ENCODE peak calls at places on chromosomes 11 and 22, in six cellular contexts. L, F, E, B, N and S are unnamed samples.

GRCh38 chr11:79441159-79441875 is 487 bp upstream of the TENM4 start:
- DNase-seq in L (peak), F (no peak), E (peak), B (no peak), N (peak), S (no peak)

GRCh38 chr11:131463609-131464008 is 93.2 kb downstream of the NTM start:
- DNase-seq in L (no peak), F (no peak), E (no peak), B (no peak), N (no peak), S (no peak)

GRCh38 chr11:44851496-44851895 is 99.2 kb downstream of the TP53I11 start:
- DNase-seq in L (no peak), F (no peak), E (no peak), B (no peak), N (no peak), S (no peak)

GRCh38 chr22:25113316-25113721 is 86.3 kb upstream of the CRYBB3 start:
- DNase-seq in L (no peak), F (peak), E (no peak), B (no peak), N (no peak), S (peak)

GRCh38 chr11:11261629-11262028 is 91.4 kb downstream of the CSNK2A3 start:
- DNase-seq in L (no peak), F (no peak), E (peak), B (no peak), N (no peak), S (no peak)

GRCh38 chr11:121892131-121892681 is 223.8 kb downstream of the BLID start:
- DNase-seq in L (peak), F (peak), E (peak), B (peak), N (no peak), S (peak)

GRCh38 chr11:63478896-63479295 is 12.1 kb downstream of the PLAAT5 start:
- DNase-seq in L (peak), F (peak), E (peak), B (peak), N (peak), S (peak)

GRCh38 chr22:19980766-19981165 is 35.9 kb downstream of the ARVCF start:
- DNase-seq in L (no peak), F (no peak), E (no peak), B (no peak), N (no peak), S (no peak)

GRCh38 chr11:103601230-103601846 is 435.1 kb upstream of the DDI1 start:
- DNase-seq in L (peak), F (peak), E (peak), B (peak), N (peak), S (peak)

GRCh38 chr11:112884012-112884767 is 77.0 kb upstream of the NCAM1 start:
- DNase-seq in L (no peak), F (no peak), E (no peak), B (no peak), N (no peak), S (no peak)

GRCh38 chr11:95341246-95341645 is 110.2 kb upstream of the SESN3 start:
- DNase-seq in L (no peak), F (peak), E (no peak), B (no peak), N (no peak), S (no peak)

GRCh38 chr11:15654397-15654915 is 539.7 kb downstream of the INSC start:
- DNase-seq in L (no peak), F (no peak), E (no peak), B (no peak), N (no peak), S (no peak)

GRCh38 chr22:42702675-42703074 is 18.0 kb downstream of the A4GALT start:
- DNase-seq in L (no peak), F (no peak), E (peak), B (no peak), N (no peak), S (no peak)

GRCh38 chr11:23903044-23903704 is 593.7 kb upstream of the LUZP2 start:
- DNase-seq in L (peak), F (peak), E (no peak), B (peak), N (no peak), S (peak)
- H2AFZ ChIP-seq in L (no peak), F (no peak), E (no peak), B (no peak), N (no peak), S (no peak)

GRCh38 chr11:14380125-14380936 is 21.3 kb upstream of the RRAS2 start:
- DNase-seq in L (no peak), F (no peak), E (no peak), B (no peak), N (no peak), S (no peak)
- H2AFZ ChIP-seq in L (peak), F (peak), E (peak), B (peak), N (peak), S (peak)

GRCh38 chr11:111067994-111068393 is 177.5 kb upstream of the POU2AF2 start:
- DNase-seq in L (no peak), F (no peak), E (no peak), B (no peak), N (no peak), S (no peak)

GRCh38 chr11:111059726-111060125 is 185.8 kb upstream of the POU2AF2 start:
- DNase-seq in L (peak), F (peak), E (no peak), B (peak), N (no peak), S (peak)

GRCh38 chr11:111066861-111067260 is 178.7 kb upstream of the POU2AF2 start:
- DNase-seq in L (no peak), F (peak), E (no peak), B (peak), N (no peak), S (no peak)

GRCh38 chr11:111063711-111064110 is 181.8 kb upstream of the POU2AF2 start:
- DNase-seq in L (peak), F (peak), E (no peak), B (peak), N (no peak), S (no peak)

GRCh38 chr11:111064118-111064517 is 181.4 kb upstream of the POU2AF2 start:
- DNase-seq in L (peak), F (no peak), E (no peak), B (peak), N (no peak), S (no peak)
- H2AFZ ChIP-seq in L (peak), F (no peak), E (no peak), B (no peak), N (no peak), S (no peak)

GRCh38 chr11:16809901-16810668 is 71.6 kb downstream of the C11orf58 start:
- DNase-seq in L (peak), F (peak), E (no peak), B (peak), N (no peak), S (peak)
- H2AFZ ChIP-seq in L (no peak), F (peak), E (no peak), B (no peak), N (no peak), S (peak)

DNA sequence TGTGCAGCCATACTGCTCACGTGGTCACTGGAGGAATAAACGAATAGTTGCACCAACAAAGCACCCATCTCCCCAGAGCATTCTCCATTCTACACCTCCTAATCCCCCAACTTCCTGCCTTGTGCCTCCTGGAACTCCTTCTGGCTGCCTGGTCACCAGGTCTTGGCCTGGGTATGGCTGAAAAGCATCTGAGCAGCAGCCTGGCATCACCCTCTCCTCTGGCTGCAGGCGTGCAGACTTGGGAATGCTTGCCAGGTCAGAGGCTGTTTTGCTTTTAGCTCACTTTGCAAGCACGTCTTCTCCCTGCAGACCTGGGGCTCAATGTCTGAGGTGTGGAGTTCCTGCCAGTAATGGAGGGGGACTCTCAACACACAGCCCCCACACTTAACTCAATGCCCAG is 33.3 kb upstream of the KCNJ11 start:
- DNase-seq in L (no peak), F (no peak), E (no peak), B (no peak), N (no peak), S (no peak)
- H2AFZ ChIP-seq in L (no peak), F (no peak), E (peak), B (no peak), N (no peak), S (no peak)

GRCh38 chr11:73151371-73151870 is 9.3 kb upstream of the FCHSD2 start:
- DNase-seq in L (no peak), F (no peak), E (no peak), B (no peak), N (no peak), S (no peak)

GRCh38 chr11:73154178-73154577 is 12.1 kb upstream of the FCHSD2 start:
- DNase-seq in L (no peak), F (no peak), E (no peak), B (no peak), N (no peak), S (no peak)

GRCh38 chr11:73152086-73152853 is 10.2 kb upstream of the FCHSD2 start:
- DNase-seq in L (no peak), F (no peak), E (no peak), B (no peak), N (no peak), S (no peak)

GRCh38 chr11:73156114-73156513 is 14.0 kb upstream of the FCHSD2 start:
- DNase-seq in L (no peak), F (no peak), E (no peak), B (no peak), N (no peak), S (no peak)

GRCh38 chr11:73152861-73153483 is 10.9 kb upstream of the FCHSD2 start:
- DNase-seq in L (no peak), F (no peak), E (peak), B (peak), N (no peak), S (no peak)
- H2AFZ ChIP-seq in L (no peak), F (no peak), E (peak), B (no peak), N (no peak), S (no peak)

GRCh38 chr22:30728829-30729228 is 34.2 kb downstream of the OSBP2 start:
- DNase-seq in L (no peak), F (no peak), E (no peak), B (no peak), N (no peak), S (no peak)
- H2AFZ ChIP-seq in L (no peak), F (no peak), E (no peak), B (no peak), N (no peak), S (no peak)

GRCh38 chr11:34050967-34051348 is 573 bp upstream of the CAPRIN1 start:
- DNase-seq in L (peak), F (peak), E (no peak), B (no peak), N (no peak), S (no peak)
- H2AFZ ChIP-seq in L (peak), F (peak), E (peak), B (peak), N (peak), S (peak)

GRCh38 chr11:69293819-69294505 is at the start of gene MYEOV:
- DNase-seq in L (no peak), F (peak), E (peak), B (peak), N (no peak), S (no peak)
- H2AFZ ChIP-seq in L (peak), F (no peak), E (no peak), B (no peak), N (no peak), S (no peak)

GRCh38 chr22:26414347-26414746 is 14.7 kb upstream of the ASPHD2 start:
- DNase-seq in L (no peak), F (no peak), E (no peak), B (no peak), N (no peak), S (no peak)
- H2AFZ ChIP-seq in L (no peak), F (no peak), E (no peak), B (no peak), N (no peak), S (no peak)